ENCODE peak calls at places on chromosomes 16 and 17, in four cellular contexts. C is K562, Q is H1, O is HCT116. K is an unnamed sample.

GRCh38 chr17:38727661-38728220 is 2.4 kb upstream of the CISD3 start:
- DNase-seq in C (no peak), Q (no peak), O (no peak), K (no peak)

GRCh38 chr17:81182596-81182995 is 16.6 kb upstream of the AATK start:
- DNase-seq in C (no peak), Q (no peak), O (no peak), K (no peak)

GRCh38 chr16:79209308-79209707 is 391.2 kb downstream of the MAF start:
- DNase-seq in C (no peak), Q (no peak), O (no peak), K (no peak)

GRCh38 chr17:22278302-22279275 is 586.3 kb downstream of the KCNJ18 start:
- DNase-seq in C (no peak), Q (no peak), O (no peak), K (no peak)

GRCh38 chr17:43398724-43399595 is at the start of gene ARL4D:
- DNase-seq in C (peak; percentile 61), Q (no peak), O (no peak), K (peak; percentile 35)

GRCh38 chr17:35912942-35913341 is 17.6 kb downstream of the RDM1 start:
- DNase-seq in C (no peak), Q (no peak), O (no peak), K (no peak)

GRCh38 chr17:6677158-6677831 is 25.7 kb downstream of the C17orf100 start:
- DNase-seq in C (no peak), Q (no peak), O (no peak), K (no peak)

GRCh38 chr16:14013571-14014283 is 57.4 kb upstream of the MRTFB start:
- DNase-seq in C (no peak), Q (no peak), O (no peak), K (no peak)

GRCh38 chr16:49469930-49470451 is 96.4 kb downstream of the C16orf78 start:
- DNase-seq in C (no peak), Q (no peak), O (no peak), K (no peak)

GRCh38 chr17:4900231-4901107 is 1.1 kb downstream of the C17orf107 start:
- DNase-seq in C (no peak), Q (no peak), O (no peak), K (no peak)

GRCh38 chr16:50369133-50369804 is 481 bp upstream of the BRD7 start:
- DNase-seq in C (peak; percentile 37), Q (no peak), O (no peak), K (no peak)

GRCh38 chr16:23160082-23160481 is 10.8 kb upstream of the USP31 start:
- DNase-seq in C (no peak), Q (no peak), O (no peak), K (no peak)

GRCh38 chr16:29877266-29877961 is 14.4 kb upstream of the CDIPT start:
- DNase-seq in C (peak; percentile 94), Q (peak; percentile 99), O (peak; percentile 66), K (peak; percentile 92)

GRCh38 chr16:15055141-15056053 is 477 bp downstream of the NTAN1 start:
- DNase-seq in C (peak; percentile 34), Q (no peak), O (no peak), K (peak; percentile 32)

GRCh38 chr16:3963203-3963602 is 82.7 kb upstream of the CREBBP start:
- DNase-seq in C (no peak), Q (no peak), O (no peak), K (no peak)

GRCh38 chr17:6366144-6366755 is 68.7 kb downstream of the AIPL1 start:
- DNase-seq in C (no peak), Q (no peak), O (peak; percentile 53), K (no peak)

GRCh38 chr17:39270923-39271322 is 45.2 kb upstream of the STAC2 start:
- DNase-seq in C (peak; percentile 61), Q (no peak), O (peak; percentile 8), K (no peak)

GRCh38 chr16:78869492-78869891 is 731.0 kb downstream of the MAF start:
- DNase-seq in C (no peak), Q (no peak), O (no peak), K (no peak)

GRCh38 chr17:31610301-31610910 is 218.9 kb downstream of the RAB11FIP4 start:
- DNase-seq in C (no peak), Q (no peak), O (no peak), K (peak; percentile 49)

GRCh38 chr17:61897548-61898180 is 30.1 kb downstream of the INTS2 start:
- DNase-seq in C (no peak), Q (no peak), O (no peak), K (no peak)

GRCh38 chr17:10771142-10771541 is 32.8 kb downstream of the TMEM238L start:
- DNase-seq in C (no peak), Q (no peak), O (no peak), K (no peak)

GRCh38 chr17:59950049-59950448 is 14.5 kb downstream of the RNFT1 start:
- DNase-seq in C (no peak), Q (no peak), O (no peak), K (no peak)

GRCh38 chr16:56855936-56856335 is 9.1 kb upstream of the SLC12A3 start:
- DNase-seq in C (no peak), Q (no peak), O (no peak), K (no peak)

GRCh38 chr16:63447121-63447520 is 1410.9 kb upstream of the CDH8 start:
- DNase-seq in C (no peak), Q (no peak), O (no peak), K (no peak)

GRCh38 chr17:34840758-34841157 is 120.5 kb downstream of the CCT6B start:
- DNase-seq in C (no peak), Q (no peak), O (no peak), K (no peak)

GRCh38 chr16:19184823-19185509 is 16.9 kb downstream of the SYT17 start:
- DNase-seq in C (no peak), Q (no peak), O (no peak), K (peak; percentile 66)

GRCh38 chr17:57085448-57086068 is 512 bp downstream of the AKAP1 start:
- DNase-seq in C (peak; percentile 73), Q (no peak), O (no peak), K (no peak)

GRCh38 chr16:27823438-27823820 is 240.1 kb downstream of the GSG1L start:
- DNase-seq in C (no peak), Q (no peak), O (no peak), K (no peak)

GRCh38 chr16:85514601-85515318 is 98.4 kb upstream of the GSE1 start:
- DNase-seq in C (no peak), Q (no peak), O (peak; percentile 81), K (no peak)

GRCh38 chr16:85514295-85514600 is 98.9 kb upstream of the GSE1 start:
- DNase-seq in C (no peak), Q (no peak), O (no peak), K (no peak)

GRCh38 chr16:85517154-85517553 is 96.0 kb upstream of the GSE1 start:
- DNase-seq in C (no peak), Q (no peak), O (no peak), K (no peak)

GRCh38 chr16:85515319-85515745 is 97.8 kb upstream of the GSE1 start:
- DNase-seq in C (no peak), Q (no peak), O (no peak), K (no peak)

DNA sequence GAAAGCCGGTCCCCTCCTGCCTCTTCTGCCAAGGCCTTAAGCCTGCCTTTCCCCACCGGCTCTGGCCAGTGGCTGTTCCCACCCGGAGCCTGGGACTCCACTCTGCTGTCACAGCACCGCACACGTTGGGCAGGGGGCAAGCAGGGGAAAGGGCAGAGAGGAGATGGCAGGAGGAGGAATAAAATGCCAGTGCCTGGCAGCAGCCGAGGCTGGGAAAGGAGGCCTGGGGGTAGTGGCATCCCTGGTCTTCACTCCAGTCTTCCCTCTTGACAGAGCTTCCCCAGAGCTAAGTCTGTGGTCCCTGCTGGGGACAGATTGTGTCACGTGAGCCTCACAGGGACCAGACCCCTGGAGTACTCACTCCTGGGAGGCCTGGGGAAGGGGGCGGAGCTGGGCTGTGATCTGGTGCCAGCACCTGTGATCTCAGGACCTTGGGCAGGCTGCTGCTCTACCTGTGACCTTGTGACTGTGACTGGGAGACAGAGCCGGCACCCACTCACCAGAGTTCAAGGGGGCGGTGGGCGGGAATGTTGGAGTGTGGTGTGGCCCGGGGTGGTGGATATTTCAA is 97.2 kb upstream of the GSE1 start:
- DNase-seq in C (no peak), Q (no peak), O (no peak), K (no peak)
- TF ChIP-seq ZNF274 in C (no peak), Q (no peak), O (no peak), K (no peak)

GRCh38 chr16:66917741-66918140 is 944 bp downstream of the CDH16 start:
- DNase-seq in C (no peak), Q (no peak), O (no peak), K (no peak)

GRCh38 chr16:66918803-66919568 is at the start of gene CDH16:
- DNase-seq in C (no peak), Q (no peak), O (no peak), K (no peak)

GRCh38 chr16:66920924-66921680 is 2.4 kb upstream of the CDH16 start:
- DNase-seq in C (no peak), Q (no peak), O (no peak), K (no peak)

GRCh38 chr16:66918355-66918754 is 330 bp downstream of the CDH16 start:
- DNase-seq in C (no peak), Q (no peak), O (no peak), K (no peak)

DNA sequence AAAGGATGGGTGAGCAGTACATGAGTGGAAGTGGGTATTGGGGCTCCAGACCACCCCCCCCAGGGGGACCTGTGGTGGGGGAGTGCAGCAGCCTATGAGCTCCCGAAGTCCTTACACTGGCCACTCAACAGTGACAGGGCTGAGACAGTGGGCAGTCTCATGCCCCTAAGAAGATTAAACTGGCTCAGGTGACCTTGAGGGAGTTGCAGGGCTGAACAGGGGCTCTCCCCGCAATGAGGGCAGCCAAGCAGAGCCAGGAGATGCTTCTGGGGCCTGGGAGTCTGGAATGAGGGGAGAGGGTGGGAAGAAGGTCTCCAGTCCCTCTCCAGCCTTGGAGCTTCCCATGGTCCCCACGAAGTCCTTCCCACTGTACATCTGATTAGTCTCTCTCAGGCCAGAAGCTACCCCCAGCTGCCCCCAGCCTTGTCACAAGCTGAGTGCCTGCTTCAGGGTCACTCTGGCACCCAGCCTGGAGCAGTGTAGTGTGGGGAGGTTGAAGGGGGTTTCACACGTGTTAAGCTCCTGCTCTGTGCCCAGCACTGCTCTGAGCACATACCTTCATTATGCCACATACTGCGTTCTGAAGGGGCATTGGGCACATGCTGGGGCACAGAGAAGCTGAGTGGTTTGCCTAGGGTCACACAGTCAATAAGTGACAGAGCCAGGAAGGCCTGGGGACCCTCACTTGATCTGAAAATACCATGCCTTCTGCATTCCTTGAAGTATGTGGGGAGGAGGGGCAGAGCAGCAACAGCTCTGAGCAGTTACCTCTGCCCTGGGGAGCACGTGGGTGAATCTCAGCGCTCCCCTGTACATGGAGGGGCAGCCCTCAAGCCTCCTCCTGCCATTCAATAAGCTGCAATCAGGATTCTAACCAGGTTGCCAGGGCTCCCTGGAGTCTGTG is 1.1 kb upstream of the CDH16 start:
- DNase-seq in C (no peak), Q (no peak), O (no peak), K (no peak)
- TF ChIP-seq ZNF274 in C (no peak), Q (no peak), O (no peak), K (no peak)

GRCh38 chr17:73841431-73842060 is 197.3 kb upstream of the SDK2 start:
- DNase-seq in C (no peak), Q (no peak), O (no peak), K (peak; percentile 20)
- TF ChIP-seq ZNF274 in C (no peak), Q (no peak), O (no peak), K (no peak)

DNA sequence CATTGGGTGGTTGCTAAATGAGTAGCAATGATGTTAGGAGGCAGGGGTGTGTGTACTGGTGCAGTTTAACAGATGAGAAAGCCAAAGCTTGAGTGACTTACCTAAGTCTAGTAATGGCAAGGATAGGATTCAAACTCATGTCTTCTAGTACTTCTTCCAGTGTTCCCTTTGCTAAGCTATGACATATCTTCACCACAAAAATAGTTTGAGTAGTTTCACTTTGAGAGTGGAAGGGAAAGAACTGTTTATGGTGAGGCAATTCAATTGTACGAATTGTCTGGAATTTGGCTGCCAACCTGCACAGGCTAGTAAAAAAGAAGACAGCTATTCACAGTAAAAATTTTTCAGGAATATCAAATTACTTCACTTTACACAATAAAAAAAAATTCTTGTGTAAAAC is 138.0 kb downstream of the NLK start:
- DNase-seq in C (no peak), Q (no peak), O (no peak), K (no peak)
- TF ChIP-seq ZNF274 in C (no peak), Q (no peak), O (no peak), K (no peak)